ENCODE peak calls at places on chromosome 7, in nine cellular contexts. K is stomach, I is kidney epithelial cell, H is IMR-90, R is colonic mucosa, V is Peyer's patch, J is lower lobe of right lung, Z is heart right ventricle, W is endodermal cell. X is an unnamed sample. For H3K27me3, the result is how much of the 10 kb centered on the place peaks cover.

GRCh38 chr7:87944547-87944946 is 10.5 kb downstream of the ADAM22 start:
- DNase-seq in W (no peak), Z (no peak), I (no peak), J (no peak), K (no peak), V (no peak), H (no peak), R (no peak), X (no peak)

GRCh38 chr7:78535655-78536054 is 737.1 kb downstream of the PHTF2 start:
- DNase-seq in J (no peak), H (no peak), V (no peak), Z (no peak), K (no peak), W (no peak), I (no peak), R (no peak), X (no peak)

GRCh38 chr7:149007146-149007545 is 21.2 kb downstream of the PDIA4 start:
- DNase-seq in W (no peak), Z (no peak), I (no peak), V (no peak), K (no peak), H (no peak), R (no peak), J (no peak), X (no peak)

GRCh38 chr7:55538538-55538937 is 33.8 kb downstream of the VOPP1 start:
- DNase-seq in Z (no peak), J (no peak), V (no peak), H (peak), R (no peak), K (no peak), W (no peak), I (peak), X (peak)

GRCh38 chr7:117871778-117872538 is 1.3 kb downstream of the CTTNBP2 start:
- DNase-seq in J (no peak), R (peak), H (no peak), Z (peak), V (no peak), I (no peak), K (no peak), W (peak), X (no peak)

GRCh38 chr7:131564640-131565039 is 8.2 kb upstream of the PODXL start:
- DNase-seq in K (no peak), W (no peak), Z (no peak), J (no peak), H (no peak), V (no peak), I (no peak), R (no peak), X (no peak)

GRCh38 chr7:47940482-47941001 is 7.7 kb downstream of the PKD1L1 start:
- DNase-seq in I (no peak), Z (peak), R (peak), H (peak), W (no peak), K (no peak), J (no peak), V (peak), X (peak)

GRCh38 chr7:105245398-105246099 is 143.2 kb downstream of the SRPK2 start:
- DNase-seq in V (no peak), K (no peak), Z (no peak), W (no peak), I (peak), H (no peak), R (no peak), J (no peak), X (no peak)

GRCh38 chr7:38938589-38938988 is 29.6 kb upstream of the VPS41 start:
- DNase-seq in W (no peak), K (no peak), Z (no peak), R (no peak), V (no peak), J (no peak), I (no peak), H (no peak), X (no peak)

GRCh38 chr7:91264924-91265681 is 870 bp downstream of the FZD1 start:
- DNase-seq in Z (peak), I (no peak), J (peak), R (peak), H (peak), K (peak), W (peak), V (peak), X (no peak)

GRCh38 chr7:57215423-57215822 is 83.2 kb upstream of the ZNF479 start:
- DNase-seq in Z (no peak), H (no peak), W (no peak), J (peak), R (no peak), K (no peak), I (no peak), V (no peak), X (no peak)

GRCh38 chr7:77353911-77354310 is 62.2 kb downstream of the GSAP start:
- DNase-seq in I (no peak), K (no peak), W (peak), Z (no peak), V (no peak), J (no peak), R (no peak), H (no peak), X (no peak)

GRCh38 chr7:44145419-44145968 is 4.4 kb upstream of the MYL7 start:
- DNase-seq in V (peak), H (no peak), Z (no peak), I (no peak), K (no peak), J (no peak), R (no peak), W (peak), X (no peak)

GRCh38 chr7:157498690-157499089 is 161.9 kb downstream of the DNAJB6 start:
- DNase-seq in R (no peak), W (peak), K (peak), I (no peak), H (no peak), J (no peak), Z (no peak), V (no peak), X (no peak)

GRCh38 chr7:123692471-123692877 is 36.8 kb downstream of the LMOD2 start:
- DNase-seq in J (no peak), V (no peak), K (no peak), I (no peak), W (peak), H (no peak), Z (no peak), R (no peak), X (no peak)

GRCh38 chr7:47045169-47045568 is 536.7 kb downstream of the TNS3 start:
- DNase-seq in K (peak), Z (peak), W (no peak), R (no peak), V (no peak), I (no peak), J (no peak), H (no peak), X (no peak)

GRCh38 chr7:7207876-7208275 is 25.5 kb downstream of the C1GALT1 start:
- DNase-seq in I (no peak), W (no peak), H (peak), K (no peak), J (no peak), R (no peak), V (no peak), Z (no peak), X (no peak)

GRCh38 chr7:68680235-68680872 is 917.9 kb upstream of the AUTS2 start:
- DNase-seq in R (no peak), V (no peak), W (no peak), Z (no peak), I (no peak), K (no peak), J (no peak), H (no peak), X (no peak)

GRCh38 chr7:44944821-44945220 is 34.0 kb downstream of the MYO1G start:
- DNase-seq in V (no peak), W (no peak), Z (no peak), R (no peak), I (no peak), K (no peak), J (no peak), H (no peak), X (no peak)

GRCh38 chr7:91330378-91331295 is 66.4 kb downstream of the FZD1 start:
- DNase-seq in V (no peak), H (no peak), J (no peak), R (peak), W (no peak), I (no peak), K (no peak), Z (no peak), X (no peak)

GRCh38 chr7:42156541-42156865 is 80.5 kb downstream of the GLI3 start:
- DNase-seq in J (no peak), H (no peak), W (no peak), K (no peak), R (no peak), Z (no peak), V (no peak), I (no peak), X (no peak)

GRCh38 chr7:70717553-70718248 is 414.2 kb upstream of the GALNT17 start:
- DNase-seq in H (no peak), W (no peak), Z (no peak), J (no peak), I (no peak), K (no peak), R (no peak), V (no peak), X (no peak)

GRCh38 chr7:28654111-28654510 is 241.8 kb downstream of the CREB5 start:
- DNase-seq in Z (no peak), W (no peak), R (no peak), I (no peak), J (no peak), V (no peak), K (no peak), H (no peak), X (no peak)

GRCh38 chr7:93159490-93159889 is 11.3 kb upstream of the SAMD9L start:
- DNase-seq in J (no peak), I (no peak), Z (no peak), V (no peak), K (no peak), H (peak), R (no peak), W (no peak), X (no peak)

GRCh38 chr7:130210181-130210935 is 2.7 kb downstream of the SSMEM1 start:
- DNase-seq in W (no peak), H (peak), V (no peak), R (no peak), J (no peak), K (no peak), I (no peak), Z (no peak), X (peak)

GRCh38 chr7:43362652-43363428 is 220.1 kb upstream of the STK17A start:
- DNase-seq in H (peak), W (no peak), I (no peak), R (no peak), V (no peak), J (no peak), Z (peak), K (no peak), X (peak)

GRCh38 chr7:17239683-17240521 is 58.5 kb upstream of the AHR start:
- DNase-seq in R (no peak), V (no peak), W (no peak), J (no peak), H (peak), Z (no peak), K (no peak), I (no peak), X (no peak)

GRCh38 chr7:18820981-18821380 is 296.5 kb downstream of the TWIST1 start:
- DNase-seq in J (no peak), W (no peak), R (no peak), V (no peak), Z (no peak), H (no peak), I (no peak), K (no peak), X (no peak)

GRCh38 chr7:68550027-68550426 is 1048.2 kb upstream of the AUTS2 start:
- DNase-seq in Z (no peak), K (no peak), V (no peak), J (no peak), W (no peak), R (no peak), I (no peak), H (no peak), X (no peak)

DNA sequence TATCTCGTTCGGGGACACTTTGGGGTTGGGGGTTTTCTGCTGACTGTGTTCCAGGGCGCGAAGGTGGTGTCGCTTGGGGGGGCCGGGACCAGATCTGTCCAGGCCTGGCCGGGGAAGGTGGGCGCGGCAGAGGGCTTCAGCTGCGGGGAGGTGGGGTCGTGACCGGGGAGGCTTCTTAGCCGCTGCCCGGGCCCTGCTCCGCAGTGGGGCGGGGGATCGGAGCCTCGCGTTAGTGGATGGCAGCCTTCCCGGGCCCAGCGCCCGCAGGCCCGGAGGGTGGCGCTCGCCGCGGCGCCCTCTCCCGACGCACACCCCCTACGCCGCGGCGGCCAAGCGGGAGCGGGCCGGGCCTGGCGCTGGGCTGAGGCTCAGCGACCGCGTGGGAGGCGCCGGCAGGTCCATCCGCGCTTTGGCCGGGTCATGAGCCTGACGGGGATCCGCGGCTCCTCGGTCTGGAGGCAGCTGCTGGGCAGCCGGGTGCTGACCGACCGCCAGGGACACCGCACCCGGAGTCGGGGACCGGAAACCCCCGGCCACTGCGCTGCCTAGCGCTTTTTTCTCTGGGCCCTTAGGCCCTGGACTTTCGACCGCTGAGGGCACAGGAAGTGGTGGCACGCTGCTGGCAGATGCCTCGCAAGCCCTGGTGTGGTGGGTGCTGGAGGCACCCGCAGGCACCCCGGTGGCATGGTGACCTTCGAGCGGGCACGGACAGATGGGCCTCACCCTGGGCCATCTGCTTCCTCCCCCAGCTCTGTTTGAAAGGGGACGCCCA is 1.2 kb downstream of the AGAP3 start:
- DNase-seq in H (peak), V (peak), Z (peak), K (peak), R (peak), W (no peak), I (no peak), J (peak), X (no peak)
- TF ChIP-seq CTCF in H (peak), V (peak), Z (no peak), K (peak), R (no peak), W (peak), I (no peak), J (peak), X (peak)

DNA sequence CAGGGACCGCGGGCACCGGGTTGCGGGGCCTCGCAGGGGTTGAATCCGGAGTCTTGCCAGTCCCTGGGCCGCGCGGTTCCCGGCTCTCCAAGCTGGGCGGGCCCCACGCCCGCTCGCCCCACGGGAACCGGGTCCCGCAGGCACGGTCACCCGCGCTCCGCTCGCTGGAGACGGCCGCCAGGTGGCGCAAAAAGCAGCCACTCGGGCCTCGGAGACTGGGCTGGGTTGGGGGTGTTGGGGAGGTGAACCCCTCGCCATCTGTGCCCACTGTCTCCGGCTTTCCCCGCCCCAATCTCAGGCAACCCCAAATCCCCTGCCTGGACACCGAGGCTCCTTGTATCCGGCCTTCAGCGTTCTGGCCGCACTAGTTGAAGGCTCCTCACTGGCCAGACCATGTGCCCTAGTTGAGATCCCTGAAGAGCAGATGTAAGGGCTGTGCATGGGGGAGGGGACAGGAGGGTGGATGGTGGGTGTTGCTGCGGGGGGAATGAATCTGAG is 1.5 kb upstream of the ACHE start:
- DNase-seq in Z (peak), I (no peak), H (no peak), J (no peak), K (peak), V (peak), R (peak), W (peak), X (no peak)
- H3K4me3 ChIP-seq in Z (no peak), I (no peak), H (no peak), J (peak), K (peak), V (peak), R (peak), W (peak), X (peak)

DNA sequence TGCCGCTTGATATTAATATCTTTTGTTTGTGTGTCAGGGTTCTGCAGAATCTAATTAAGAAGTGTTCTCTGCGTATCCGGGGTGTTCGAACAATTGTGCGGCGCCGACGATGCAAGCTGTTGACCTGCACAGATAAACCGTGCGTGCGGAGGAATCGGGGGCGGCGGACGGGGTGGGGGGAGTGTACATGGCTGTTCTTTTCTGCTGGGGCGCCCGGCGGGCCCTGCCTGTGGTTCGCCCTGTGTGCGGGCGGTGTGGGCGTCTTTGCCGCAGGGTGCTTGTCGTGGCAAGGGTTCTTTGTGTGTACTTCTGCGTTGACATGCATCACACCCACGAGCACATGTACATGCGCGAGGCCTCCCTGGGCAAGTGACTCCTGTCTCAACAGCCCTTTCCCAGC is 47.9 kb downstream of the MICALL2 start:
- DNase-seq in J (no peak), V (no peak), K (no peak), Z (no peak), I (no peak), H (no peak), R (no peak), W (no peak), X (no peak)
- H3K27me3 ChIP-seq in J (under half), V (under half), K (under half), Z (under half), I (under half), H (under half), R (under half), W (under half), X (under half)

GRCh38 chr7:15921576-15921975 is 235.1 kb upstream of the MEOX2 start:
- DNase-seq in R (no peak), V (no peak), I (no peak), K (no peak), H (peak), W (no peak), Z (no peak), J (no peak), X (peak)
- TF ChIP-seq CTCF in R (no peak), V (no peak), I (no peak), K (no peak), H (no peak), W (no peak), Z (no peak), J (no peak), X (peak)

DNA sequence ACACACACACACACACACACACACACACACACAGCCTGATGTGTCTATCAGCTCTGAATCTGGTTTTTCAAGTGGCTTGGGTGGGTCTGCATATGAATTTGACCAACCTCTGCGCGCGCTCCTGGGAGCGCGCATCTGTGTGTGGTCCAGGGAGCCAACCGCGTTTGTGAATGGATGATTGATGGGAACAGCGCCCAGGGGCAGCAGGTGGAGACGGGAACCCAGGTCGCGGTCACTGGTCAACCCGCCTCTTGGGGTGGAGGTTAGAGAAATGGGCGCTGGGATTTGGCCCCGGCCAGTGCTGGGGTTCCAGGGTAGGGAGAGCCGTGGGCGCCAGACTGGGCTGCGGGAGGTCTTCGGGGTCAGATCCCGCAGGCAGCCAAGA is 166.1 kb upstream of the DPP6 start:
- DNase-seq in K (no peak), V (no peak), H (no peak), J (no peak), Z (no peak), W (peak), I (no peak), R (no peak), X (no peak)
- H3K4me3 ChIP-seq in K (peak), V (no peak), H (no peak), J (no peak), Z (no peak), W (no peak), I (no peak), R (no peak), X (no peak)

DNA sequence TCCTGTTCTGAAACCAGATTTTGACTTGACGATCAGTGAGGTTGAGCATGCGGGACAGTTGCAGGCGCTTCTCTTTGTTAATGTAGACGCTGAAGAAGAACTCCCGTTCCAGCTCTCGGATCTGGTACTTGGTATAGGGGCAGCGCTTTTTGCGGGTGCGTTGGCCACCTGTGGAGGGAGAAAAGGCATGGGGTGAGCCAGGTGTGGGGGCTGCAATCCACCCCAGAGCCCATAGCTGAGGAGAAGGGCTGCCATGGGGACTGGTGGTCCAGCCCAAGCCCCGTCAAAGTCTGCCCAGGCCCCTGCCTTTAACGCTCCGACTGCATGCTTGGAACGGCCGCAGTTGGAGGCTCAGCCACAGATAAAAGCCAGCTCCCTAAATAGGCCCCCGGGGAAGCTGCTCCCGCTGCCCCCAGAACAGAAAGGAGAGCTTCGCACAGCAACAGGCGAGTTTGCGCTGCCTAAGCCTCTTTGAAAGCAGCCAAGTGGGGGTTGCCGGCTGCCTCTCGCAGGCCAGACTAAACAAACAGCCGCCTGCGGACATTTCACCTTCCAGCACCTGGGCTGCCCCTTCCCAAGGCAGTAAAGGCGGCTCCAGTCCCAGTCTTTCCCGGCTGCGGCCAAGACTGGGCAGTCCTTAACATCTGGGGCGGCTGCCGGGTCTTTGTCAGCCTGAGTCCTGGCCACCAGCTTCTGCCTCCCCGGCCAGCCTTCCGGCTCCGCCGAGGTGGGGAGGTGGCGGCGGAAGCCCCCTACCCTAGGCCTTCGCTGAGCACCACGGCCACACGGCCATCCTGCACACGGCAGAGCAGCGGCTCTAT is 2.0 kb downstream of the HOXA11 start:
- DNase-seq in Z (no peak), W (peak), V (peak), R (no peak), I (no peak), J (peak), H (no peak), K (peak), X (no peak)
- H3K27me3 ChIP-seq in Z (half or more), W (half or more), V (under half), R (under half), I (under half), J (half or more), H (half or more), K (half or more), X (under half)